ENCODE peak calls at places on chromosomes 12 and 14, in eight cellular contexts. C is neural crest cell; D is activated gamma-delta T cell treated with Interleukin-2 at 50 U/mL for 16 hours; J is left cardiac atrium; X is iPS-NIHi11; E is stimulated activated CD8-positive, alpha-beta memory T cell treated with anti-CD3 and anti-CD28 coated beads, Interleukin-4, amount 100 ng/mL, for 1 hour; O is right lobe of liver; P is HCT116. F is an unnamed sample.

GRCh38 chr14:65356327-65356836 is 56.1 kb upstream of the FUT8 start:
- DNase-seq in J (no peak), P (peak), X (peak), D (no peak), O (no peak), E (no peak), C (no peak), F (no peak)

GRCh38 chr12:47346251-47347019 is 266.7 kb upstream of the AMIGO2 start:
- DNase-seq in E (no peak), O (no peak), P (no peak), D (no peak), C (no peak), X (no peak), J (no peak), F (no peak)

GRCh38 chr14:75439989-75440388 is 12.2 kb downstream of the JDP2 start:
- DNase-seq in J (no peak), X (no peak), D (no peak), O (no peak), P (no peak), C (no peak), E (no peak), F (no peak)

GRCh38 chr14:104865631-104866441 is 768 bp downstream of the CEP170B start:
- DNase-seq in X (peak), E (no peak), O (peak), J (peak), D (peak), C (peak), P (peak), F (no peak)

GRCh38 chr14:101960225-101960624 is 4.1 kb upstream of the DYNC1H1 start:
- DNase-seq in D (no peak), O (no peak), P (no peak), J (no peak), C (peak), X (peak), E (no peak), F (no peak)

GRCh38 chr14:35366521-35366976 is 38.0 kb downstream of the NFKBIA start:
- DNase-seq in E (no peak), D (no peak), X (no peak), O (no peak), C (no peak), P (no peak), J (no peak), F (no peak)

GRCh38 chr12:131634037-131634436 is 76.9 kb upstream of the SFSWAP start:
- DNase-seq in D (no peak), X (no peak), P (no peak), C (no peak), J (no peak), O (no peak), E (no peak), F (no peak)

GRCh38 chr14:32142754-32143437 is 58.9 kb upstream of the RNU6-7 start:
- DNase-seq in X (no peak), J (no peak), C (no peak), P (no peak), O (no peak), D (no peak), E (no peak), F (no peak)

GRCh38 chr14:55285048-55285652 is 13.9 kb downstream of the FBXO34 start:
- DNase-seq in O (no peak), D (no peak), X (no peak), C (no peak), E (no peak), J (no peak), P (no peak), F (no peak)

GRCh38 chr12:53005215-53005985 is 856 bp upstream of the EIF4B start:
- DNase-seq in J (peak), D (no peak), C (no peak), X (no peak), E (no peak), O (peak), P (no peak), F (no peak)

GRCh38 chr12:123120452-123121166 is 30.3 kb downstream of the PITPNM2 start:
- DNase-seq in P (no peak), O (no peak), X (no peak), C (no peak), D (peak), J (no peak), E (no peak), F (no peak)

GRCh38 chr12:122888232-122888752 is 7.6 kb downstream of the VPS37B start:
- DNase-seq in P (peak), C (no peak), O (peak), J (peak), D (no peak), X (peak), E (no peak), F (peak)

GRCh38 chr14:58749066-58749669 is 111.4 kb downstream of the DACT1 start:
- DNase-seq in O (no peak), P (peak), C (no peak), X (no peak), J (no peak), E (no peak), D (no peak), F (no peak)

GRCh38 chr12:124551268-124552144 is 15.9 kb downstream of the NCOR2 start:
- DNase-seq in J (peak), E (no peak), C (no peak), O (no peak), X (peak), P (no peak), D (no peak), F (no peak)

GRCh38 chr12:130655010-130655409 is 61.1 kb downstream of the RIMBP2 start:
- DNase-seq in X (no peak), P (no peak), C (no peak), J (no peak), E (no peak), O (no peak), D (no peak), F (no peak)

GRCh38 chr14:91681116-91681515 is 50.8 kb downstream of the CATSPERB start:
- DNase-seq in E (no peak), X (no peak), J (no peak), P (no peak), D (no peak), C (no peak), O (no peak), F (no peak)

GRCh38 chr14:85542623-85543022 is 12.7 kb downstream of the FLRT2 start:
- DNase-seq in X (no peak), D (no peak), C (no peak), O (no peak), J (no peak), E (no peak), P (no peak), F (no peak)

GRCh38 chr12:20367731-20368652 is at the start of gene PDE3A:
- DNase-seq in E (no peak), C (peak), P (peak), X (peak), O (no peak), D (no peak), J (peak), F (no peak)

GRCh38 chr14:84087986-84088531 is 1441.9 kb upstream of the FLRT2 start:
- DNase-seq in D (no peak), C (no peak), J (peak), O (no peak), E (no peak), P (no peak), X (no peak), F (no peak)

GRCh38 chr12:120079352-120080042 is 37.1 kb downstream of the RAB35 start:
- DNase-seq in O (peak), E (no peak), J (no peak), D (no peak), P (peak), X (no peak), C (no peak), F (no peak)

GRCh38 chr12:122740351-122740750 is 9.7 kb upstream of the HCAR1 start:
- DNase-seq in X (no peak), E (no peak), C (no peak), D (no peak), O (no peak), P (no peak), J (no peak), F (no peak)

GRCh38 chr14:68651075-68651474 is 141.8 kb downstream of the ZFP36L1 start:
- DNase-seq in J (no peak), D (no peak), X (no peak), O (no peak), P (no peak), C (no peak), E (no peak), F (no peak)

GRCh38 chr12:106303202-106303820 is 778 bp downstream of the TCP11L2 start:
- DNase-seq in P (no peak), E (peak), X (peak), O (peak), J (peak), C (peak), D (peak), F (no peak)

GRCh38 chr14:75267141-75267601 is 11.5 kb upstream of the FOS start:
- DNase-seq in O (no peak), C (no peak), E (no peak), J (no peak), D (no peak), P (no peak), X (no peak), F (no peak)

GRCh38 chr14:54627718-54628345 is 60.9 kb downstream of the SAMD4A start:
- DNase-seq in P (no peak), O (no peak), E (no peak), J (peak), X (peak), C (peak), D (no peak), F (no peak)

GRCh38 chr12:102034346-102034745 is 27.4 kb downstream of the WASHC3 start:
- DNase-seq in C (no peak), D (no peak), P (no peak), X (no peak), J (no peak), E (no peak), O (no peak), F (no peak)

GRCh38 chr14:92690171-92691011 is 58.0 kb downstream of the LGMN start:
- DNase-seq in D (no peak), O (peak), J (no peak), E (no peak), P (peak), X (no peak), C (no peak), F (no peak)

GRCh38 chr12:65282840-65283239 is 4.4 kb downstream of the MSRB3 start:
- DNase-seq in O (no peak), D (no peak), E (no peak), J (no peak), C (no peak), X (no peak), P (no peak), F (no peak)

GRCh38 chr12:53751336-53752191 is at the start of gene CISTR:
- DNase-seq in J (peak), C (no peak), E (no peak), X (peak), P (no peak), O (no peak), D (peak), F (no peak)

GRCh38 chr14:76922599-76922998 is 96.4 kb downstream of the LRRC74A start:
- DNase-seq in O (no peak), D (no peak), J (no peak), C (no peak), P (no peak), E (no peak), X (no peak), F (no peak)